ENCODE peak calls at places on chromosome 6, in six cellular contexts. One of them, this sample, is unnamed.

GRCh38 chr6:157025459-157025858 is 248.3 kb downstream of the ARID1B start:
- DNase-seq in hepatocyte: no peak
- DNase-seq in H7: no peak
- DNase-seq in EL: peak
- DNase-seq in fibroblast of the aortic adventitia: no peak
- DNase-seq in ELR: peak
- DNase-seq in this sample: no peak

GRCh38 chr6:111798281-111798725 is 74.9 kb downstream of the FYN start:
- DNase-seq in ELR: peak
- DNase-seq in fibroblast of the aortic adventitia: no peak
- DNase-seq in EL: peak
- DNase-seq in H7: no peak
- DNase-seq in hepatocyte: no peak
- DNase-seq in this sample: no peak

GRCh38 chr6:26521485-26522391 is 16.4 kb upstream of the HMGN4 start:
- DNase-seq in EL: peak
- DNase-seq in hepatocyte: peak
- DNase-seq in ELR: peak
- DNase-seq in fibroblast of the aortic adventitia: peak
- DNase-seq in H7: peak
- DNase-seq in this sample: peak

GRCh38 chr6:11473008-11473740 is 64.4 kb upstream of the TMEM170B start:
- DNase-seq in EL: no peak
- DNase-seq in hepatocyte: no peak
- DNase-seq in ELR: no peak
- DNase-seq in fibroblast of the aortic adventitia: no peak
- DNase-seq in H7: no peak
- DNase-seq in this sample: no peak

GRCh38 chr6:11412011-11412424 is 125.5 kb upstream of the TMEM170B start:
- DNase-seq in EL: peak
- DNase-seq in hepatocyte: no peak
- DNase-seq in H7: no peak
- DNase-seq in ELR: no peak
- DNase-seq in fibroblast of the aortic adventitia: peak
- DNase-seq in this sample: no peak

GRCh38 chr6:12459945-12460800 is 170.0 kb downstream of the EDN1 start:
- DNase-seq in fibroblast of the aortic adventitia: peak
- DNase-seq in ELR: no peak
- DNase-seq in H7: no peak
- DNase-seq in EL: no peak
- DNase-seq in hepatocyte: no peak
- DNase-seq in this sample: no peak

GRCh38 chr6:139762587-139763031 is 388.2 kb upstream of the CITED2 start:
- DNase-seq in hepatocyte: no peak
- DNase-seq in ELR: peak
- DNase-seq in EL: peak
- DNase-seq in H7: no peak
- DNase-seq in fibroblast of the aortic adventitia: no peak
- DNase-seq in this sample: no peak

GRCh38 chr6:108365488-108365887 is 70.6 kb downstream of the AFG1L start:
- DNase-seq in ELR: no peak
- DNase-seq in fibroblast of the aortic adventitia: peak
- DNase-seq in H7: no peak
- DNase-seq in EL: no peak
- DNase-seq in hepatocyte: no peak
- DNase-seq in this sample: no peak

GRCh38 chr6:13267142-13267621 is 61.2 kb downstream of the TBC1D7 start:
- DNase-seq in EL: peak
- DNase-seq in fibroblast of the aortic adventitia: peak
- DNase-seq in H7: no peak
- DNase-seq in hepatocyte: no peak
- DNase-seq in ELR: peak
- DNase-seq in this sample: no peak

GRCh38 chr6:118918326-118918725 is 16.6 kb downstream of the MCM9 start:
- DNase-seq in ELR: no peak
- DNase-seq in fibroblast of the aortic adventitia: no peak
- DNase-seq in EL: no peak
- DNase-seq in H7: no peak
- DNase-seq in hepatocyte: no peak
- DNase-seq in this sample: no peak

GRCh38 chr6:91704531-91704930 is 1117.7 kb upstream of the MAP3K7 start:
- DNase-seq in ELR: peak
- DNase-seq in EL: peak
- DNase-seq in fibroblast of the aortic adventitia: no peak
- DNase-seq in hepatocyte: no peak
- DNase-seq in H7: no peak
- DNase-seq in this sample: no peak

GRCh38 chr6:14224359-14225103 is 107.0 kb downstream of the CD83 start:
- DNase-seq in EL: no peak
- DNase-seq in H7: no peak
- DNase-seq in fibroblast of the aortic adventitia: no peak
- DNase-seq in hepatocyte: no peak
- DNase-seq in ELR: no peak
- DNase-seq in this sample: no peak

GRCh38 chr6:16157909-16158308 is 29.0 kb downstream of the MYLIP start:
- DNase-seq in H7: no peak
- DNase-seq in hepatocyte: no peak
- DNase-seq in ELR: no peak
- DNase-seq in fibroblast of the aortic adventitia: no peak
- DNase-seq in EL: no peak
- DNase-seq in this sample: peak

GRCh38 chr6:51350308-51350904 is 531.7 kb downstream of the TFAP2B start:
- DNase-seq in H7: no peak
- DNase-seq in fibroblast of the aortic adventitia: peak
- DNase-seq in hepatocyte: peak
- DNase-seq in ELR: peak
- DNase-seq in EL: no peak
- DNase-seq in this sample: no peak

GRCh38 chr6:51049288-51049982 is 230.8 kb downstream of the TFAP2B start:
- DNase-seq in H7: no peak
- DNase-seq in fibroblast of the aortic adventitia: no peak
- DNase-seq in EL: no peak
- DNase-seq in hepatocyte: no peak
- DNase-seq in ELR: no peak
- DNase-seq in this sample: no peak

GRCh38 chr6:14953806-14954205 is 292.1 kb upstream of the JARID2 start:
- DNase-seq in hepatocyte: no peak
- DNase-seq in ELR: no peak
- DNase-seq in EL: no peak
- DNase-seq in H7: no peak
- DNase-seq in fibroblast of the aortic adventitia: no peak
- DNase-seq in this sample: no peak

This sample was measured in head of caudate nucleus.